ENCODE peak calls at places on chromosomes 1 and 21, in ten cellular contexts. E, V, K, R, T, H, A, W, Q and P are unnamed samples.

GRCh38 chr1:217106231-217106630 is 383.0 kb upstream of the ESRRG start:
- DNase-seq in H (peak), Q (no peak), W (no peak), E (no peak), V (no peak), K (no peak), T (no peak), R (no peak), A (peak), P (no peak)

GRCh38 chr1:231636157-231636556 is 9.6 kb downstream of the DISC1 start:
- DNase-seq in H (peak), W (peak), K (no peak), V (no peak), R (no peak), A (peak), E (peak), Q (peak), T (no peak), P (no peak)

GRCh38 chr1:219317762-219318353 is 144.2 kb downstream of the LYPLAL1 start:
- DNase-seq in Q (peak), A (no peak), E (no peak), R (peak), H (no peak), K (peak), W (no peak), T (no peak), V (no peak), P (no peak)

GRCh38 chr1:46552357-46553237 is 1.1 kb upstream of the KNCN start:
- DNase-seq in A (no peak), E (no peak), H (no peak), K (no peak), W (peak), R (no peak), V (no peak), T (no peak), Q (no peak), P (no peak)

GRCh38 chr21:31255846-31256395 is 88.1 kb downstream of the TIAM1 start:
- DNase-seq in H (no peak), T (no peak), R (no peak), A (no peak), K (no peak), W (no peak), V (no peak), Q (no peak), E (no peak), P (no peak)

GRCh38 chr1:2800664-2801045 is 838 bp downstream of the TTC34 start:
- DNase-seq in K (no peak), V (no peak), T (peak), R (no peak), H (no peak), Q (no peak), E (no peak), W (no peak), A (no peak), P (no peak)

GRCh38 chr1:170156594-170156993 is 10.8 kb downstream of the NTMT2 start:
- DNase-seq in R (no peak), V (no peak), H (no peak), Q (no peak), E (no peak), A (no peak), W (no peak), T (no peak), K (no peak), P (no peak)

GRCh38 chr1:109793089-109793485 is 29.4 kb upstream of the EPS8L3 start:
- DNase-seq in W (peak), V (no peak), T (no peak), H (no peak), K (no peak), R (no peak), Q (no peak), A (no peak), E (no peak), P (no peak)

GRCh38 chr1:117681093-117681950 is 75.5 kb downstream of the TENT5C start:
- DNase-seq in T (no peak), K (no peak), V (no peak), A (no peak), Q (no peak), E (no peak), R (peak), W (no peak), H (no peak), P (no peak)

GRCh38 chr1:25590096-25590824 is 26.3 kb upstream of the MAN1C1 start:
- DNase-seq in R (no peak), W (no peak), H (peak), T (peak), V (no peak), A (no peak), K (no peak), Q (peak), E (peak), P (no peak)

GRCh38 chr1:209723761-209724693 is 19.4 kb downstream of the HSD11B1 start:
- DNase-seq in K (no peak), E (peak), T (no peak), Q (no peak), W (no peak), A (no peak), V (no peak), R (no peak), H (no peak), P (no peak)

GRCh38 chr1:56803561-56804156 is 15.5 kb downstream of the FYB2 start:
- DNase-seq in R (peak), K (peak), W (peak), H (peak), T (no peak), A (peak), E (peak), Q (peak), V (no peak), P (no peak)

GRCh38 chr21:25385912-25386474 is 221.3 kb downstream of the MRPL39 start:
- DNase-seq in T (no peak), W (peak), Q (peak), K (peak), E (peak), A (peak), R (peak), V (peak), H (peak), P (peak)

GRCh38 chr1:242623751-242624150 is 99.3 kb upstream of the PLD5 start:
- DNase-seq in R (no peak), T (no peak), K (no peak), E (no peak), Q (no peak), V (no peak), H (no peak), A (no peak), W (no peak), P (no peak)

GRCh38 chr1:40592107-40592773 is 60.8 kb downstream of the ZNF684 start:
- DNase-seq in A (peak), R (peak), H (peak), Q (peak), V (no peak), E (peak), T (no peak), W (no peak), K (peak), P (no peak)

GRCh38 chr21:25979845-25980433 is 190.6 kb downstream of the APP start:
- DNase-seq in K (no peak), E (no peak), V (no peak), H (no peak), Q (no peak), R (no peak), T (no peak), W (no peak), A (no peak), P (no peak)

GRCh38 chr1:232875536-232875935 is 70.3 kb downstream of the MAP10 start:
- DNase-seq in V (no peak), R (no peak), Q (peak), E (peak), A (no peak), K (no peak), W (no peak), T (no peak), H (no peak), P (no peak)

GRCh38 chr1:223843934-223844333 is 1.8 kb downstream of the TP53BP2 start:
- DNase-seq in T (no peak), V (no peak), H (no peak), E (no peak), W (no peak), A (no peak), Q (no peak), K (no peak), R (no peak), P (no peak)

GRCh38 chr1:49098866-49099265 is 322.2 kb upstream of the BEND5 start:
- DNase-seq in K (no peak), W (no peak), E (no peak), T (no peak), Q (no peak), H (no peak), A (no peak), R (no peak), V (no peak), P (no peak)

GRCh38 chr1:208437416-208437815 is 193.2 kb upstream of the PLXNA2 start:
- DNase-seq in V (no peak), R (no peak), K (no peak), W (no peak), E (peak), A (peak), Q (no peak), H (peak), T (no peak), P (no peak)

GRCh38 chr1:12276225-12276624 is 46.4 kb downstream of the VPS13D start:
- DNase-seq in A (peak), E (peak), W (peak), R (peak), T (no peak), H (peak), K (peak), Q (peak), V (no peak), P (no peak)

GRCh38 chr1:28507247-28507645 is 1.4 kb downstream of the RCC1 start:
- DNase-seq in W (peak), E (peak), K (peak), Q (peak), R (no peak), A (peak), V (no peak), H (no peak), T (no peak), P (no peak)

GRCh38 chr1:75133754-75134655 is at the start of gene LHX8:
- DNase-seq in W (no peak), E (no peak), V (no peak), A (peak), T (no peak), Q (no peak), K (peak), H (no peak), R (peak), P (no peak)
- H3K4me3 ChIP-seq in W (no peak), E (no peak), V (no peak), A (peak), T (peak), Q (no peak), K (peak), H (no peak), R (peak), P (peak)

GRCh38 chr1:206445861-206446495 is 24.3 kb upstream of the IKBKE start:
- DNase-seq in V (no peak), T (no peak), E (no peak), W (no peak), A (no peak), K (no peak), H (no peak), Q (no peak), R (no peak), P (no peak)

GRCh38 chr1:206447079-206447780 is 23.0 kb upstream of the IKBKE start:
- DNase-seq in Q (no peak), W (no peak), V (no peak), E (no peak), K (peak), A (no peak), H (no peak), R (no peak), T (no peak), P (no peak)

GRCh38 chr1:206448471-206448870 is 21.8 kb upstream of the IKBKE start:
- DNase-seq in E (no peak), W (no peak), H (no peak), V (no peak), R (no peak), K (no peak), Q (no peak), T (no peak), A (no peak), P (no peak)

GRCh38 chr1:206449566-206449965 is 20.7 kb upstream of the IKBKE start:
- DNase-seq in V (no peak), E (peak), T (no peak), Q (no peak), R (no peak), W (no peak), K (no peak), H (peak), A (no peak), P (no peak)

DNA sequence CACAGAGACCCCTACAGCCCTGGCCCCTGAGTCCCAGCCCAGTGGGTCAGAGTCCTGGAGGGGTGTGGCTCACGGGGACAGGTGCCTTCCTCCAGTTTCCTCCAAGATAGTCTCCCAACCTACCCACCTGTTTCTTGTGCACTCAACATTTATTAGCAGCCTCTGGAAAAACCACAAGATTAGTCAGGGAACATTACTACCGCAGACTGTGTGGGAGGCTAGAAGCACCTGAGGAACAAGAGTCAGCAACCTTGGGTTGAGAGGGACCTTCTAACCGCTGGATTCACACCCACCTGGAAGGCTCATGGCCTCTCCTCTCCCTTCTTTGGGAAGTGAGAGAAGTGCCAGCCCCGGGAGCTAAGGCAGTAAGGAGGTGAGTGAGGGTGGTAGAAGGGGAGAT is 22.5 kb upstream of the IKBKE start:
- DNase-seq in H (no peak), V (no peak), R (no peak), Q (no peak), A (no peak), K (no peak), T (no peak), W (no peak), E (no peak), P (no peak)
- TF ChIP-seq CTCF in H (no peak), V (no peak), R (no peak), Q (no peak), A (no peak), K (no peak), T (no peak), W (no peak), E (no peak), P (no peak)

GRCh38 chr1:202642619-202643291 is 67.5 kb downstream of the SYT2 start:
- DNase-seq in Q (no peak), H (no peak), T (no peak), A (no peak), E (no peak), V (no peak), K (peak), W (no peak), R (peak), P (no peak)
- H3K4me3 ChIP-seq in Q (no peak), H (no peak), T (peak), A (no peak), E (no peak), V (peak), K (peak), W (no peak), R (peak), P (no peak)

GRCh38 chr1:244271909-244272308 is 179.8 kb downstream of the ADSS2 start:
- DNase-seq in K (no peak), Q (no peak), R (no peak), T (peak), A (no peak), V (no peak), H (no peak), E (no peak), W (no peak), P (no peak)

GRCh38 chr1:244273845-244274619 is 177.7 kb downstream of the ADSS2 start:
- DNase-seq in W (peak), Q (peak), K (no peak), T (peak), H (peak), A (peak), V (peak), R (no peak), E (peak), P (peak)

GRCh38 chr1:244271004-244271403 is 180.7 kb downstream of the ADSS2 start:
- DNase-seq in H (no peak), A (no peak), Q (no peak), W (no peak), K (no peak), R (no peak), E (no peak), V (no peak), T (no peak), P (no peak)

GRCh38 chr1:244272471-244273261 is 179.0 kb downstream of the ADSS2 start:
- DNase-seq in V (peak), T (peak), Q (peak), R (peak), E (peak), A (peak), K (peak), W (peak), H (peak), P (peak)

DNA sequence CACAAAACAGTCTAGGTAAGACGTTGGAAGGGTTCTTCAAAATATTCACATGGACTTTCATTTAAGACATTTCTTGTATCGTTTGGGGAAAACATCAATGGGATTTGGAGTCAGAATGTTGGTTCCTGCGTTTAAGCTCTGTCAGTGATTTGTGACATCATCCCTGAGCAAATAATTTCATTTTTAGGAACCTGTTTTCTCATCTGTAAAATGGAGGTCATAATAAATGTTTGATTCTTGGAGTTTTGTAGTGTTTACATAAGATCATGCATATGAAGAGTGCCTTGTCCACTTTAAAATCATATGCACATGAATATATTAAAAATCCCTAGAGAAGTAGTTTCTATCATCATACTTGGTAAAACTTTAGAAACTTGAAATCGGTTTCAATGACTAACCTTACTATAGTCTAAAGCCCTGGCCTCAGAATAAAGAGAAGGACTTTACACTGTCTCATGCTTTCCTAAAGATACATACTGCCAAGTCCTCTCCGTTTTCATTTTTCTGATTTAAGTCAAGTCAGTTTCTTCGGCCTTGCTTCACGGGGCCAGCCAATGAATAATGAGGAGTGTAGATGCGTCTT is 178.4 kb downstream of the ADSS2 start:
- DNase-seq in T (no peak), E (no peak), Q (no peak), W (no peak), R (no peak), H (no peak), V (no peak), K (no peak), A (no peak), P (no peak)
- TF ChIP-seq CTCF in T (no peak), E (no peak), Q (no peak), W (no peak), R (no peak), H (no peak), V (no peak), K (no peak), A (no peak), P (no peak)

DNA sequence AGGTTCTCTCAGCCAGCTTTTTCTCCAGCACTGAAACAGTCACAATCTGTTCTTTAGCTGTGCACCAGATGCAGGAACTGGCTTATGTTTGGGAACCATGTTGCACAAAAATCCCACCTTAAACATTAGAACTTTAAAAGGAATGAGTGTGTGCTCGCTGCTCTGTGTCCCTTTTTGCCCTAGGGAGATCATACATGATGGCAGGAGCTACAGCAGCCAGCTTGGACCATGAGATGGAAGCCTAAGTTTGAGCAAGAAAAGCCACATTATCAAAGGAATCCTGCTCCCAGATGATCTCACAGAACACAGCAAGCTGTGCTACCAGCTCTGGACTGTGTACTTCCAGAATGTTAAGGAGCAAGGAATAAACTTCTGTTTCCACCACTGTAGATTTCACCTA is 3.5 kb downstream of the ZBTB17 start:
- DNase-seq in T (no peak), A (no peak), K (no peak), Q (no peak), V (no peak), E (no peak), W (no peak), H (no peak), R (no peak), P (no peak)
- H3K4me3 ChIP-seq in T (no peak), A (no peak), K (no peak), Q (no peak), V (no peak), E (no peak), W (no peak), H (no peak), R (no peak), P (no peak)

DNA sequence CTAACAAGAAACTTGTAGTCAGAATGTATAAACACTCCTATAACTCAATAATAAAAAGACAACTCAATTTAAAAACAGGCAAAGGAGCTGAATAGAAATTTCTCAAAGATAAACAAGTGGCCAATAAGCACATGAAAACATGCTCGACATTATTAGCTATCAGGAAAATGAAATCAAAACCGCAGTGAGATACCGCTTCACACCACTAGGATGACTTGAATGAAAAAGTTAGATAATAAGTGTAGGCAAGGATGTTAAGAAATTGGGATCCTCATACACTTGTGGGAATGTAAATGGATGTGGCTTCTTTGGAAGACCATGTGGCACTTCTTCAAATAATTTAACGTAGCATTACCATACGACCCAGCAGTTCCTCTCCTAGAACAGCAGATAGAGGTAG is 8.9 kb downstream of the RALGPS2 start:
- DNase-seq in V (no peak), H (no peak), E (peak), T (no peak), R (peak), K (no peak), A (no peak), Q (no peak), W (no peak), P (no peak)
- TF ChIP-seq CTCF in V (no peak), H (peak), E (peak), T (no peak), R (peak), K (peak), A (peak), Q (peak), W (peak), P (no peak)

DNA sequence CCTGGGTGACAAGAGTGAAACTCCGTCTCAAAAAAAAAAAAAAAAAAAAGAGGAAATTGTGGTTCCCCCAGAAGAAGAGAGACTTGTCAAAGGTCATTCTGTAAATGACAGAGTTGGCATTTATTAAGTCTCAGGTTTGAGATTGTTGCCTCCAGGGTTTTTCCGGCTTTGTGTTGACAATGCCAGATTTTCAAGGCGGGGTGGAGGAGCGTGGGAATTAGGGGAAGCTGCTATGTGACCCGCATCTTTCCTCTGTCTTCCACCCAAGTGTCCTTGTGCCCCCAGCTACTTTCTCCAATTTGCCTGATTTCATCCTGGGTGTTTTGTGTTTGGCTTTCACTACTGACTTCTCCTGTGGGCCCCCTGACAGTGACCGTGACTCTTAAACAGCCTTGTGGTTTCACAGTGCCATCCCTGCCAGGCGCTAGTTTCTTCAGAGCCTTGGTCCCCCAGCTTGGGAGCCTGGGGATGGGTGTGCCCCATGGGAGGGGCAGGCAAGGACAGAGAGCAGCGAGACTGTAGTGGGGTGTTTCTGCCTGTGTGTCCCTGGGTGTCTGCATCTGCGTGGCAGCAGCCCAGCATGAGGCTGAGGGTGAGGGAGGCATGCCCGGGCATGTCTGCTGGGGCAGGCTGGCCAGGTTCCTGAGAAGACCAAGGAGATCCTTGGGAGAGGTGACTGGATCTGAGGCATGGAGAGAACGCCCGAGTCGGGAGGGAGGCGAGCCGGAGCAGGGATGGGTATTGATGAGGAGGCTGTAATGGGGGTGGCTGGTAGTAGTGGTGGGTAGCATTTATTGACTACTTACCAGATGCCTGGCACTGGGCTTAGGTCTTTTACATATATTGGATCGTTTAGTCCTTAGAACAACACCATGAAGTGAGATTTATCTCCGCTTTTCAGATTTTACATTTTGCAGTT is 46.3 kb downstream of the IER5 start:
- DNase-seq in E (peak), A (peak), K (no peak), H (peak), W (peak), T (peak), Q (peak), V (peak), R (no peak), P (no peak)
- H3K4me3 ChIP-seq in E (no peak), A (no peak), K (no peak), H (no peak), W (no peak), T (peak), Q (no peak), V (no peak), R (no peak), P (no peak)